ENCODE peak calls at places on chromosomes 5 and 9, in five cellular contexts. One of them, this sample, is unnamed.

GRCh38 chr5:62592558-62592957 is 13.9 kb downstream of the LRRC70 start:
- DNase-seq in heart right ventricle: no peak
- DNase-seq in CD8-positive, alpha-beta memory T cell: no peak
- DNase-seq in neuronal stem cell: no peak
- DNase-seq in fibroblast of lung: no peak
- DNase-seq in this sample: no peak

GRCh38 chr5:95901676-95902646 is 59.7 kb downstream of the ELL2 start:
- DNase-seq in heart right ventricle: no peak
- DNase-seq in CD8-positive, alpha-beta memory T cell: no peak
- DNase-seq in neuronal stem cell: no peak
- DNase-seq in fibroblast of lung: peak; percentile 60
- DNase-seq in this sample: no peak

GRCh38 chr5:4027335-4027734 is 431.7 kb downstream of the IRX1 start:
- DNase-seq in heart right ventricle: no peak
- DNase-seq in CD8-positive, alpha-beta memory T cell: no peak
- DNase-seq in neuronal stem cell: no peak
- DNase-seq in fibroblast of lung: no peak
- DNase-seq in this sample: no peak

GRCh38 chr5:98349251-98349989 is 424.0 kb upstream of the RGMB start:
- DNase-seq in heart right ventricle: no peak
- DNase-seq in CD8-positive, alpha-beta memory T cell: no peak
- DNase-seq in neuronal stem cell: no peak
- DNase-seq in fibroblast of lung: peak; percentile 52
- DNase-seq in this sample: no peak

GRCh38 chr5:36777105-36777757 is 99.3 kb upstream of the NIPBL start:
- DNase-seq in heart right ventricle: no peak
- DNase-seq in CD8-positive, alpha-beta memory T cell: no peak
- DNase-seq in neuronal stem cell: peak; percentile 20
- DNase-seq in fibroblast of lung: peak; percentile 38
- DNase-seq in this sample: no peak

GRCh38 chr5:13664377-13664776 is 280.1 kb downstream of the DNAH5 start:
- DNase-seq in heart right ventricle: no peak
- DNase-seq in CD8-positive, alpha-beta memory T cell: no peak
- DNase-seq in neuronal stem cell: no peak
- DNase-seq in fibroblast of lung: peak; percentile 30
- DNase-seq in this sample: no peak

GRCh38 chr5:106454050-106454449 is 1216.7 kb downstream of the EFNA5 start:
- DNase-seq in heart right ventricle: no peak
- DNase-seq in CD8-positive, alpha-beta memory T cell: no peak
- DNase-seq in neuronal stem cell: no peak
- DNase-seq in fibroblast of lung: no peak
- DNase-seq in this sample: no peak

GRCh38 chr5:111461261-111461671 is 51.1 kb downstream of the STARD4 start:
- DNase-seq in heart right ventricle: no peak
- DNase-seq in CD8-positive, alpha-beta memory T cell: no peak
- DNase-seq in neuronal stem cell: peak; percentile 31
- DNase-seq in fibroblast of lung: peak; percentile 2
- DNase-seq in this sample: no peak

GRCh38 chr9:107907715-107908114 is 418.1 kb upstream of the KLF4 start:
- DNase-seq in heart right ventricle: no peak
- DNase-seq in CD8-positive, alpha-beta memory T cell: no peak
- DNase-seq in neuronal stem cell: no peak
- DNase-seq in fibroblast of lung: no peak
- DNase-seq in this sample: no peak

GRCh38 chr5:168365581-168366081 is 74.2 kb downstream of the WWC1 start:
- DNase-seq in heart right ventricle: no peak
- DNase-seq in CD8-positive, alpha-beta memory T cell: no peak
- DNase-seq in neuronal stem cell: no peak
- DNase-seq in fibroblast of lung: peak; percentile 59
- DNase-seq in this sample: no peak

GRCh38 chr5:88675758-88676636 is 207.0 kb downstream of the MEF2C start:
- DNase-seq in heart right ventricle: no peak
- DNase-seq in CD8-positive, alpha-beta memory T cell: peak; percentile 32
- DNase-seq in neuronal stem cell: no peak
- DNase-seq in fibroblast of lung: peak; percentile 53
- DNase-seq in this sample: no peak

GRCh38 chr9:4666042-4666699 is at the start of gene SPATA6L:
- DNase-seq in heart right ventricle: peak; percentile 71
- DNase-seq in CD8-positive, alpha-beta memory T cell: peak; percentile 57
- DNase-seq in neuronal stem cell: no peak
- DNase-seq in fibroblast of lung: peak; percentile 48
- DNase-seq in this sample: peak; percentile 21

GRCh38 chr9:89356782-89357181 is 38.5 kb downstream of the SECISBP2 start:
- DNase-seq in heart right ventricle: no peak
- DNase-seq in CD8-positive, alpha-beta memory T cell: no peak
- DNase-seq in neuronal stem cell: no peak
- DNase-seq in fibroblast of lung: no peak
- DNase-seq in this sample: no peak

GRCh38 chr9:125466356-125466855 is 204.8 kb downstream of the GAPVD1 start:
- DNase-seq in heart right ventricle: no peak
- DNase-seq in CD8-positive, alpha-beta memory T cell: no peak
- DNase-seq in neuronal stem cell: no peak
- DNase-seq in fibroblast of lung: no peak
- DNase-seq in this sample: no peak

GRCh38 chr9:107260437-107261081 is 22.5 kb upstream of the RAD23B start:
- DNase-seq in heart right ventricle: no peak
- DNase-seq in CD8-positive, alpha-beta memory T cell: no peak
- DNase-seq in neuronal stem cell: peak; percentile 49
- DNase-seq in fibroblast of lung: no peak
- DNase-seq in this sample: no peak

GRCh38 chr9:19030899-19031298 is 2.1 kb downstream of the SAXO1 start:
- DNase-seq in heart right ventricle: no peak
- DNase-seq in CD8-positive, alpha-beta memory T cell: no peak
- DNase-seq in neuronal stem cell: no peak
- DNase-seq in fibroblast of lung: no peak
- DNase-seq in this sample: no peak

GRCh38 chr9:114392749-114393112 is 4.9 kb upstream of the AKNA start:
- DNase-seq in heart right ventricle: no peak
- DNase-seq in CD8-positive, alpha-beta memory T cell: no peak
- DNase-seq in neuronal stem cell: no peak
- DNase-seq in fibroblast of lung: peak; percentile 58
- DNase-seq in this sample: no peak

GRCh38 chr9:114395768-114396167 is 8.0 kb upstream of the AKNA start:
- DNase-seq in heart right ventricle: no peak
- DNase-seq in CD8-positive, alpha-beta memory T cell: no peak
- DNase-seq in neuronal stem cell: no peak
- DNase-seq in fibroblast of lung: no peak
- DNase-seq in this sample: no peak

GRCh38 chr9:114396558-114397218 is 8.9 kb upstream of the AKNA start:
- DNase-seq in heart right ventricle: no peak
- DNase-seq in CD8-positive, alpha-beta memory T cell: no peak
- DNase-seq in neuronal stem cell: no peak
- DNase-seq in fibroblast of lung: peak; percentile 97
- DNase-seq in this sample: no peak

GRCh38 chr9:114395196-114395595 is 7.4 kb upstream of the AKNA start:
- DNase-seq in heart right ventricle: no peak
- DNase-seq in CD8-positive, alpha-beta memory T cell: no peak
- DNase-seq in neuronal stem cell: no peak
- DNase-seq in fibroblast of lung: no peak
- DNase-seq in this sample: no peak

DNA sequence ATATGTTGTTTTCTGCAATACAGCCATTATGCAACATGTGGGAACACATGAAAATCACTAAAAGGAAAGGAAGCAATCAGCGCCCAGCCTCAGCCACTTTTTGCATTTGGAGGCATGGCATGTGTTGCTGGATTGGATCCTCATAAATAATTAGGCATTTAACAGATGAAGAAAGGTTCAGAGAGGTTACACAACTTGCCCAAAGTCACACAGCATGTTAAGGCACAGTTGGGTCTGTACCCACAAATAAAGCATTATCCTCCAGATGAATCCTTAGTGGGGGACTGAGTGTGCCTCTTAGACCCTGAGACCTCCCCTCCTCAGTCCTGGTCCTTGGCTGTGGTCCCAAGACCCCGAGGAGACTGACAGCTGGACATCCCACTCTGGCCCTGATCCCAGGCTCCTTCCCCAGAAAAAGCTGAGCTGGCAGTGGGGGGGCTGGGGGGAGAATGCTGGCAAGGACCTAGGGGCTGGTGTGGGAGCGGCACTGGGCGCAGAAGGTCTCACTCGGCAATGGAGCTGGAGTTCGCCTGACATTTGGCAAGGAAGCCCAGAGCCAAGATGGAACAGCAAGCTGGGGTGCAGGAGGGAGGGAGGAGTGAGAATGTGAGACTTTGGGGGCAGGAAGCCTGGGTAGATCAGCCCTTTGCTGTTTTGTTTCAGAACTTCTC is 6.9 kb upstream of the AKNA start:
- DNase-seq in heart right ventricle: no peak
- DNase-seq in CD8-positive, alpha-beta memory T cell: peak; percentile 43
- DNase-seq in neuronal stem cell: no peak
- DNase-seq in fibroblast of lung: peak; percentile 34
- DNase-seq in this sample: no peak
- H3K4me1 ChIP-seq in heart right ventricle: peaks cover 54% of the 10 kb centered on the region
- H3K4me1 ChIP-seq in CD8-positive, alpha-beta memory T cell: peaks cover 78% of the 10 kb centered on the region
- H3K4me1 ChIP-seq in neuronal stem cell: peaks cover 5% of the 10 kb centered on the region
- H3K4me1 ChIP-seq in fibroblast of lung: peaks cover 2% of the 10 kb centered on the region
- H3K4me1 ChIP-seq in this sample: peaks cover 24% of the 10 kb centered on the region

GRCh38 chr5:43553381-43553780 is 3.5 kb downstream of the PAIP1 start:
- DNase-seq in heart right ventricle: no peak
- DNase-seq in CD8-positive, alpha-beta memory T cell: no peak
- DNase-seq in neuronal stem cell: no peak
- DNase-seq in fibroblast of lung: no peak
- DNase-seq in this sample: no peak

GRCh38 chr5:43555895-43556606 is 826 bp downstream of the PAIP1 start:
- DNase-seq in heart right ventricle: peak; percentile 60
- DNase-seq in CD8-positive, alpha-beta memory T cell: no peak
- DNase-seq in neuronal stem cell: peak; percentile 41
- DNase-seq in fibroblast of lung: peak; percentile 40
- DNase-seq in this sample: peak; percentile 3

GRCh38 chr5:43560128-43560527 is 3.3 kb upstream of the PAIP1 start:
- DNase-seq in heart right ventricle: no peak
- DNase-seq in CD8-positive, alpha-beta memory T cell: no peak
- DNase-seq in neuronal stem cell: no peak
- DNase-seq in fibroblast of lung: peak; percentile 88
- DNase-seq in this sample: no peak

GRCh38 chr5:43556857-43557593 is at the start of gene PAIP1:
- DNase-seq in heart right ventricle: peak; percentile 87
- DNase-seq in CD8-positive, alpha-beta memory T cell: peak; percentile 90
- DNase-seq in neuronal stem cell: peak; percentile 83
- DNase-seq in fibroblast of lung: peak; percentile 88
- DNase-seq in this sample: peak; percentile 3

GRCh38 chr5:43554497-43554896 is 2.4 kb downstream of the PAIP1 start:
- DNase-seq in heart right ventricle: no peak
- DNase-seq in CD8-positive, alpha-beta memory T cell: no peak
- DNase-seq in neuronal stem cell: no peak
- DNase-seq in fibroblast of lung: no peak
- DNase-seq in this sample: no peak
- H3K4me3 ChIP-seq in heart right ventricle: no peak overlapping the region
- H3K4me3 ChIP-seq in CD8-positive, alpha-beta memory T cell: no peak overlapping the region
- H3K4me3 ChIP-seq in neuronal stem cell: no peak overlapping the region
- H3K4me3 ChIP-seq in fibroblast of lung: no peak overlapping the region
- H3K4me3 ChIP-seq in this sample: peak overlapping the region; percentile 95

DNA sequence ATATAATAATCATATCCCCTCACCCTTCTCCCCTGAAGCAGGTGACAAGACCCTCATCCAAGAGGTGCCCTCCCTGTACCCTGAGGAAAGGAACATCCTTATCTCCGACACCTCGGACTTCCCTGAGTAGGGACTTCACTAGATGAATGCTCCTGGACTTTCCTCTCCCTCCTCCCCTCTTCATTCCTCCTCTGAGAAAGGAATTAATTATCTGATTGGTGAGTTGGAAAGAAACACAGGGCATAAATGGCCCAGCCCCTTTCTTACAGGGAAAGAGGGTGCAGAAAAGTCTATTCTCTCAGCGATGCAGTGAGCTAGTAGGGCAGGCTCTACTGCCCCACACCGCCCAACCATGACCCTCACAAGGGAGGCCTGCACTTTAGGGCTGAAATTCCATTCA is 87.5 kb downstream of the TTC39B start:
- DNase-seq in heart right ventricle: no peak
- DNase-seq in CD8-positive, alpha-beta memory T cell: no peak
- DNase-seq in neuronal stem cell: no peak
- DNase-seq in fibroblast of lung: no peak
- DNase-seq in this sample: no peak
- H3K4me1 ChIP-seq in heart right ventricle: no peaks in the 10 kb centered on the region
- H3K4me1 ChIP-seq in CD8-positive, alpha-beta memory T cell: no peaks in the 10 kb centered on the region
- H3K4me1 ChIP-seq in neuronal stem cell: peaks cover 6% of the 10 kb centered on the region
- H3K4me1 ChIP-seq in fibroblast of lung: peaks cover 2% of the 10 kb centered on the region
- H3K4me1 ChIP-seq in this sample: no peaks in the 10 kb centered on the region

DNA sequence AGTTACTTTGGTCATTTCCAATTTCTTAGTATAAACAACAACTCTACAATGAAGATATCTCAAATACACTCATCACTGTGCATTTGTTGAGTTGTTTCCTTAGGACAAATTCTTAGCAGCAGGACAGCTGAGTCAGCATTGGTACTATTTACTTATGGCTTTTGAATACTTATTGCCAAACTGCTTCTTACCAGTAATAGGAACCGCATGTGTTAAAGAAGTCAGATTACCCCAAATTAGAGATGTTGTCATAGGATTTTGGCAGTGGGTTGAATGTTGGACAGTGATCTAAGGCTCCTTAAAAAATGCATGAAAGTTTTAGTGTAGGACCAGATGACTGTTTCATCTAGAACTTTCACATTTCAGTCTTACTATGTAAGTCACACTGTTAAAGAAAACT is 280.1 kb upstream of the DMRT1 start:
- DNase-seq in heart right ventricle: no peak
- DNase-seq in CD8-positive, alpha-beta memory T cell: no peak
- DNase-seq in neuronal stem cell: no peak
- DNase-seq in fibroblast of lung: peak; percentile 11
- DNase-seq in this sample: no peak
- H3K4me3 ChIP-seq in heart right ventricle: no peak overlapping the region
- H3K4me3 ChIP-seq in CD8-positive, alpha-beta memory T cell: no peak overlapping the region
- H3K4me3 ChIP-seq in neuronal stem cell: no peak overlapping the region
- H3K4me3 ChIP-seq in fibroblast of lung: no peak overlapping the region
- H3K4me3 ChIP-seq in this sample: no peak overlapping the region

GRCh38 chr9:137169764-137170460 is at the start of gene LRRC26:
- DNase-seq in heart right ventricle: no peak
- DNase-seq in CD8-positive, alpha-beta memory T cell: no peak
- DNase-seq in neuronal stem cell: no peak
- DNase-seq in fibroblast of lung: no peak
- DNase-seq in this sample: no peak
- H3K4me1 ChIP-seq in heart right ventricle: peaks cover 21% of the 10 kb centered on the region
- H3K4me1 ChIP-seq in CD8-positive, alpha-beta memory T cell: no peaks in the 10 kb centered on the region
- H3K4me1 ChIP-seq in neuronal stem cell: peaks cover 22% of the 10 kb centered on the region
- H3K4me1 ChIP-seq in fibroblast of lung: no peaks in the 10 kb centered on the region
- H3K4me1 ChIP-seq in this sample: peaks cover 21% of the 10 kb centered on the region

DNA sequence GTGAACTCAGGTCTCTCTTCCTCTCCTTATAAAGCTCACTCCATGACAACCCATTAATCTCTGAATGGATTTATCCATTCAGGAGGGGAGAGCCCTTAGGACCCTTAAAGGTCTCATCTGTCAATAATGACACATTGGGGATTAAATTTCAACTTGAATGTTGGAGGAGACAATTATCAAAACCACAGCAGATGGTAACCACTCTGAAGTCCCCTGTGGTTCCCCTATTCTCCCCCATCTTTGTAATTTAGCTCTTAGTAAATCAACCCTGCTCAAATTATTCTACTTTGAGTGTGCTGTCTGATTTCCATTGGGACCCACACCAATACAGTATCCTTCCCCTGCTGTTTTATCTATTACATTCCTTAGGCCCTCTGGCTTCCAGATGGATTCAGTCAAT is 72.0 kb upstream of the RAI14 start:
- DNase-seq in heart right ventricle: no peak
- DNase-seq in CD8-positive, alpha-beta memory T cell: no peak
- DNase-seq in neuronal stem cell: no peak
- DNase-seq in fibroblast of lung: no peak
- DNase-seq in this sample: no peak
- H3K4me3 ChIP-seq in heart right ventricle: no peak overlapping the region
- H3K4me3 ChIP-seq in CD8-positive, alpha-beta memory T cell: no peak overlapping the region
- H3K4me3 ChIP-seq in neuronal stem cell: no peak overlapping the region
- H3K4me3 ChIP-seq in fibroblast of lung: no peak overlapping the region
- H3K4me3 ChIP-seq in this sample: no peak overlapping the region

GRCh38 chr9:136723362-136723976 is 11.1 kb downstream of the DIPK1B start:
- DNase-seq in heart right ventricle: no peak
- DNase-seq in CD8-positive, alpha-beta memory T cell: no peak
- DNase-seq in neuronal stem cell: no peak
- DNase-seq in fibroblast of lung: no peak
- DNase-seq in this sample: no peak
- H3K4me1 ChIP-seq in heart right ventricle: peaks cover 81% of the 10 kb centered on the region
- H3K4me1 ChIP-seq in CD8-positive, alpha-beta memory T cell: peaks cover 23% of the 10 kb centered on the region
- H3K4me1 ChIP-seq in neuronal stem cell: peaks cover 42% of the 10 kb centered on the region
- H3K4me1 ChIP-seq in fibroblast of lung: peaks cover 16% of the 10 kb centered on the region
- H3K4me1 ChIP-seq in this sample: peaks cover 8% of the 10 kb centered on the region

This sample was measured in thoracic aorta.